ENCODE peak calls at places on chromosomes 2 and 18, in four cellular contexts. C, A, I and B are unnamed samples.
A peak's percentile ranks its signal among the peaks of the same experiment; 100 is the strongest.

GRCh38 chr2:127088706-127089105 is 18.2 kb downstream of the BIN1 start:
- DNase-seq in C (no peak), A (no peak), I (no peak), B (no peak)

GRCh38 chr2:200025717-200026116 is 70.3 kb downstream of the MAIP1 start:
- DNase-seq in C (no peak), A (no peak), I (no peak), B (no peak)

GRCh38 chr2:30721668-30722647 is 85.3 kb downstream of the CAPN13 start:
- DNase-seq in C (peak; percentile 24), A (no peak), I (no peak), B (no peak)

GRCh38 chr18:75111673-75112485 is 97.1 kb downstream of the PTGR3 start:
- DNase-seq in C (peak; percentile 2), A (peak; percentile 6), I (no peak), B (no peak)

GRCh38 chr2:168024459-168024858 is 222.9 kb downstream of the STK39 start:
- DNase-seq in C (no peak), A (no peak), I (no peak), B (no peak)

GRCh38 chr2:119586085-119586484 is 41.8 kb downstream of the CFAP221 start:
- DNase-seq in C (no peak), A (no peak), I (no peak), B (no peak)

GRCh38 chr2:8408560-8409460 is 273.0 kb upstream of the ID2 start:
- DNase-seq in C (no peak), A (no peak), I (peak; percentile 65), B (no peak)

GRCh38 chr2:11175293-11175795 is 20.1 kb downstream of the SLC66A3 start:
- DNase-seq in C (no peak), A (peak; percentile 58), I (no peak), B (no peak)

GRCh38 chr2:113219889-113220641 is 46.3 kb downstream of the PSD4 start:
- DNase-seq in C (peak; percentile 64), A (peak; percentile 73), I (no peak), B (no peak)

GRCh38 chr2:241562269-241562891 is 3.8 kb downstream of the BOK start:
- DNase-seq in C (no peak), A (no peak), I (no peak), B (no peak)

GRCh38 chr2:16072638-16073290 is 132.4 kb downstream of the MYCN start:
- DNase-seq in C (no peak), A (no peak), I (no peak), B (no peak)

GRCh38 chr2:230996661-230997060 is 740 bp downstream of the SPATA3 start:
- DNase-seq in C (no peak), A (no peak), I (no peak), B (no peak)

GRCh38 chr18:44514106-44514505 is 166.6 kb upstream of the SETBP1 start:
- DNase-seq in C (no peak), A (peak; percentile 5), I (no peak), B (no peak)

GRCh38 chr2:10410001-10410671 is 38.0 kb downstream of the ODC1 start:
- DNase-seq in C (no peak), A (no peak), I (no peak), B (no peak)